ENCODE peak calls at places on chromosomes 1 and 21, in four cellular contexts. One of them, this sample, is unnamed.

GRCh38 chr1:245645406-245645805 is 490.6 kb downstream of the KIF26B start:
- DNase-seq in cardiac muscle cell: no peak
- DNase-seq in esophagus squamous epithelium: no peak
- DNase-seq in HFF-Myc: no peak
- DNase-seq in this sample: no peak

GRCh38 chr1:18327650-18328049 is 153.1 kb upstream of the KLHDC7A start:
- DNase-seq in cardiac muscle cell: no peak
- DNase-seq in esophagus squamous epithelium: no peak
- DNase-seq in HFF-Myc: no peak
- DNase-seq in this sample: no peak

GRCh38 chr1:95084317-95085176 is 11.8 kb upstream of the ALG14 start:
- DNase-seq in cardiac muscle cell: peak; percentile 45
- DNase-seq in esophagus squamous epithelium: no peak
- DNase-seq in HFF-Myc: peak; percentile 25
- DNase-seq in this sample: peak; percentile 8

GRCh38 chr1:71660417-71660816 is 579.6 kb upstream of the ZRANB2 start:
- DNase-seq in cardiac muscle cell: no peak
- DNase-seq in esophagus squamous epithelium: no peak
- DNase-seq in HFF-Myc: peak; percentile 32
- DNase-seq in this sample: no peak

GRCh38 chr1:204325944-204326343 is 33.8 kb downstream of the PLEKHA6 start:
- DNase-seq in cardiac muscle cell: no peak
- DNase-seq in esophagus squamous epithelium: no peak
- DNase-seq in HFF-Myc: no peak
- DNase-seq in this sample: no peak

GRCh38 chr1:154819628-154820590 is 50.2 kb downstream of the KCNN3 start:
- DNase-seq in cardiac muscle cell: peak; percentile 44
- DNase-seq in esophagus squamous epithelium: no peak
- DNase-seq in HFF-Myc: no peak
- DNase-seq in this sample: peak; percentile 59

GRCh38 chr1:13512472-13512871 is 1.3 kb downstream of the LRRC38 start:
- DNase-seq in cardiac muscle cell: no peak
- DNase-seq in esophagus squamous epithelium: no peak
- DNase-seq in HFF-Myc: no peak
- DNase-seq in this sample: no peak

GRCh38 chr1:178393370-178393769 is 103.4 kb downstream of the CLEC20A start:
- DNase-seq in cardiac muscle cell: no peak
- DNase-seq in esophagus squamous epithelium: no peak
- DNase-seq in HFF-Myc: no peak
- DNase-seq in this sample: no peak

GRCh38 chr21:39088831-39089380 is 94.3 kb downstream of the PSMG1 start:
- DNase-seq in cardiac muscle cell: no peak
- DNase-seq in esophagus squamous epithelium: no peak
- DNase-seq in HFF-Myc: no peak
- DNase-seq in this sample: no peak

GRCh38 chr1:168236836-168237611 is 11.2 kb downstream of the SFT2D2 start:
- DNase-seq in cardiac muscle cell: no peak
- DNase-seq in esophagus squamous epithelium: no peak
- DNase-seq in HFF-Myc: no peak
- DNase-seq in this sample: no peak

GRCh38 chr1:246221390-246222240 is 285.5 kb downstream of the SMYD3 start:
- DNase-seq in cardiac muscle cell: no peak
- DNase-seq in esophagus squamous epithelium: no peak
- DNase-seq in HFF-Myc: no peak
- DNase-seq in this sample: no peak

GRCh38 chr1:94629259-94630181 is 88.0 kb upstream of the F3 start:
- DNase-seq in cardiac muscle cell: no peak
- DNase-seq in esophagus squamous epithelium: no peak
- DNase-seq in HFF-Myc: no peak
- DNase-seq in this sample: no peak

GRCh38 chr1:172394167-172394751 is 26.2 kb upstream of the C1orf105 start:
- DNase-seq in cardiac muscle cell: no peak
- DNase-seq in esophagus squamous epithelium: no peak
- DNase-seq in HFF-Myc: no peak
- DNase-seq in this sample: no peak

GRCh38 chr1:44707959-44708831 is 22.8 kb downstream of the RNU5D-1 start:
- DNase-seq in cardiac muscle cell: peak; percentile 47
- DNase-seq in esophagus squamous epithelium: no peak
- DNase-seq in HFF-Myc: peak; percentile 24
- DNase-seq in this sample: peak; percentile 24

GRCh38 chr1:91757760-91758545 is 128.0 kb downstream of the TGFBR3 start:
- DNase-seq in cardiac muscle cell: no peak
- DNase-seq in esophagus squamous epithelium: no peak
- DNase-seq in HFF-Myc: no peak
- DNase-seq in this sample: no peak

DNA sequence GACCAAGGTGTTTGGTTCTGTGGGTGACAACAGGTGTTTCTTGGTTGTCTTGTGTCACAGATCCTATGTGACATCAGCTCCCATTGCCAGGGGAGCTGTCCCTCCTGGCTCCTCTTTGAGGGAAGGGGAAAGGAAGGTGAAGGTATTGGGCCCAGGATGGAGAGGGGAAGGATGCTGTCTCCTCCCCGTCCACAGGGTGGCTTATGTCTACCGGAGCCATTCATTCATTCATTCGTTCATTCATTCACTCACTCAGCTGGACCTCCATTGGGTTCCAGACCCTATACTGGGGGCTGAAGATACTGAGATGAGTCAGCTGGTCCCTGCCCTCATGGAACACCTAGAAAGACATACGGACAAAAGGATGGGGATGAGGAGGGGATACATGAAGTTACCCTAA is 38.9 kb downstream of the EPHB2 start:
- DNase-seq in cardiac muscle cell: no peak
- DNase-seq in esophagus squamous epithelium: no peak
- DNase-seq in HFF-Myc: no peak
- DNase-seq in this sample: no peak
- TF ChIP-seq CTCF in cardiac muscle cell: no peak
- TF ChIP-seq CTCF in esophagus squamous epithelium: no peak
- TF ChIP-seq CTCF in HFF-Myc: no peak
- TF ChIP-seq CTCF in this sample: no peak

GRCh38 chr1:66300986-66301451 is 232.9 kb upstream of the SGIP1 start:
- DNase-seq in cardiac muscle cell: no peak
- DNase-seq in esophagus squamous epithelium: no peak
- DNase-seq in HFF-Myc: no peak
- DNase-seq in this sample: no peak
- H3K4me3 ChIP-seq in cardiac muscle cell: no peak overlapping the region
- H3K4me3 ChIP-seq in esophagus squamous epithelium: no peak overlapping the region
- H3K4me3 ChIP-seq in HFF-Myc: no peak overlapping the region
- H3K4me3 ChIP-seq in this sample: no peak overlapping the region

GRCh38 chr1:34785875-34786470 is 5.0 kb downstream of the GJB3 start:
- DNase-seq in cardiac muscle cell: no peak
- DNase-seq in esophagus squamous epithelium: no peak
- DNase-seq in HFF-Myc: no peak
- DNase-seq in this sample: no peak

GRCh38 chr1:34785231-34785874 is 4.3 kb downstream of the GJB3 start:
- DNase-seq in cardiac muscle cell: no peak
- DNase-seq in esophagus squamous epithelium: no peak
- DNase-seq in HFF-Myc: no peak
- DNase-seq in this sample: no peak

GRCh38 chr1:34787461-34788420 is 5.1 kb upstream of the GJA4 start:
- DNase-seq in cardiac muscle cell: no peak
- DNase-seq in esophagus squamous epithelium: no peak
- DNase-seq in HFF-Myc: no peak
- DNase-seq in this sample: no peak

GRCh38 chr1:34784751-34785221 is 3.8 kb downstream of the GJB3 start:
- DNase-seq in cardiac muscle cell: no peak
- DNase-seq in esophagus squamous epithelium: no peak
- DNase-seq in HFF-Myc: no peak
- DNase-seq in this sample: no peak

DNA sequence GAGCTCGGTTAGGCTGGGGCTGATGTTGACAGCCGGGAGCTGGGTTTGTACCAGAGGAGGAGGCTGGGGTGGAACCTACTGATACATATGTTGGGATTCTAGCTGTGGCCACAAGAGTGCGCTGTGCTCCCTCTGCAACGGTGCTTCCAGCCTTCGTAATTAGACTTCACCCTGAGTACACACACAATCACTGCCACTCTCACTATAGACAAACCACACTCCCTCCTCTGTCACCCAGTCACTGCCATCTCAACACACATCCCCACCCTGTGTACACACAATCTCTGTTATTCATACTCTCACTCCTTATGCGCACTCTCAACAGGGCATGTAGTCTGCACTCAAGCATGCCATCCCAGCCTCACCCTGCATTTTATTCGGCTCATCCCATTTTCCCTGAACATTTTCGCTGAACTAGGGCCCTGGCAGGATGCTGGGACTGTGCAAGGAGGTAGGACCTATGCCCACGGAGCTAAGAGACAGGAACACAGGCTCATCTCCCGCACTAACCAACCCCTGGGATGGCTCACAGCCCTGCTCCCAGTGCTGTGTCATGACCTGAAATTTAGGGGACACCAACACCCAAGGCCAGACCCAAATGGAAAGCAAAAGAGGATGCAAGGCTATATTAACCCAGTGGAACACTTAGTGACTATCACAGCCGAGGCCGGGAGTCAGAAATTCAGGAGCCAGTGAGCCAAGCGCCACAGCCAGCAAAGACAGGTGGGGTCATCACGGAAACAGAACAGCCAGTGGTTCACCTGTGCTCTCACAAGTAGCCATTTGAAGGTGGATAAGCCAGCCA is 5.7 kb downstream of the GJB3 start:
- DNase-seq in cardiac muscle cell: peak; percentile 75
- DNase-seq in esophagus squamous epithelium: no peak
- DNase-seq in HFF-Myc: peak; percentile 44
- DNase-seq in this sample: peak; percentile 64
- TF ChIP-seq CTCF in cardiac muscle cell: peak; percentile 91
- TF ChIP-seq CTCF in esophagus squamous epithelium: peak; percentile 75
- TF ChIP-seq CTCF in HFF-Myc: peak; percentile 86
- TF ChIP-seq CTCF in this sample: peak; percentile 76

DNA sequence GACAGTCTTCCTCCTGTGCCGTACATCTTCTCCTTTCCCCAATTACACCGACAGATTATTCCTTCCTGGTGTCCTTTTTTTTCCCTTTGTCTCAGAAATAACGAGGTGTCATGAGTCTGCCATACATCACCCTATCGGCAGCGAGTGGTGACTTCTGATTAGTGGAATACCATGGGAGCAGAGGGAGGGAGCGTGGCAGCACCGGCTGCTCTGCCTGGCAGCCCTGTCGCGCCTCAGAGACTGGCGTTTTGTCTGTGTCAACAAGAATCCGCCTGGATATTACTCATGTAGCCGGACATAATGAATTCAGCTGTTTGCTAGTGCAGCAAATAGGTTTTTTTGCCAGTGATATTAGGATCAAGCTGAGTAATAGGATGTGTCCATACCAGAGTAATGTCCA is 51.8 kb downstream of the UTP25 start:
- DNase-seq in cardiac muscle cell: no peak
- DNase-seq in esophagus squamous epithelium: no peak
- DNase-seq in HFF-Myc: no peak
- DNase-seq in this sample: peak; percentile 59
- H3K4me3 ChIP-seq in cardiac muscle cell: no peak overlapping the region
- H3K4me3 ChIP-seq in esophagus squamous epithelium: no peak overlapping the region
- H3K4me3 ChIP-seq in HFF-Myc: no peak overlapping the region
- H3K4me3 ChIP-seq in this sample: peak overlapping the region; percentile 50